ENCODE peak calls at places on chromosomes 13 and 19, in four cellular contexts. T, N, L and I are unnamed samples.

GRCh38 chr19:57118848-57119247 is 937 bp upstream of the USP29 start:
- DNase-seq in T (no peak), N (no peak), L (no peak), I (no peak)

GRCh38 chr19:1746401-1747284 is 6.7 kb upstream of the ONECUT3 start:
- DNase-seq in T (peak), N (no peak), L (no peak), I (no peak)

GRCh38 chr19:10000171-10000826 is 10.0 kb downstream of the COL5A3 start:
- DNase-seq in T (peak), N (no peak), L (peak), I (peak)

GRCh38 chr13:106753241-106753640 is 185.3 kb upstream of the ARGLU1 start:
- DNase-seq in T (no peak), N (no peak), L (no peak), I (peak)

GRCh38 chr13:91112878-91113277 is 234.6 kb upstream of the MIR17HG start:
- DNase-seq in T (no peak), N (no peak), L (no peak), I (no peak)

GRCh38 chr13:99339736-99340392 is 32.7 kb upstream of the GPR183 start:
- DNase-seq in T (peak), N (no peak), L (no peak), I (no peak)

GRCh38 chr13:75378301-75378700 is 103.7 kb downstream of the TBC1D4 start:
- DNase-seq in T (no peak), N (no peak), L (no peak), I (no peak)

GRCh38 chr19:32676895-32677359 is 1.3 kb downstream of the RGS9BP start:
- DNase-seq in T (no peak), N (no peak), L (no peak), I (no peak)

GRCh38 chr13:71619096-71619495 is 247.9 kb downstream of the DACH1 start:
- DNase-seq in T (no peak), N (no peak), L (no peak), I (no peak)

GRCh38 chr19:51029718-51030117 is 3.3 kb upstream of the KLK11 start:
- DNase-seq in T (peak), N (no peak), L (no peak), I (no peak)

GRCh38 chr19:8638078-8638619 is 7.7 kb downstream of the NFILZ start:
- DNase-seq in T (no peak), N (no peak), L (peak), I (no peak)

GRCh38 chr19:6073858-6074708 is 36.2 kb downstream of the RFX2 start:
- DNase-seq in T (no peak), N (no peak), L (no peak), I (no peak)

GRCh38 chr13:39144941-39145533 is 106.8 kb downstream of the NHLRC3 start:
- DNase-seq in T (peak), N (no peak), L (no peak), I (peak)

GRCh38 chr19:18594096-18594823 is 5.7 kb downstream of the REX1BD start:
- DNase-seq in T (peak), N (no peak), L (no peak), I (peak)

GRCh38 chr13:101115762-101116161 is 300.5 kb downstream of the NALCN start:
- DNase-seq in T (no peak), N (no peak), L (no peak), I (no peak)

GRCh38 chr13:95604534-95604915 is 40.0 kb downstream of the DZIP1 start:
- DNase-seq in T (no peak), N (no peak), L (no peak), I (no peak)

GRCh38 chr19:18020212-18021067 is 12.5 kb downstream of the ARRDC2 start:
- DNase-seq in T (no peak), N (no peak), L (peak), I (peak)

GRCh38 chr13:58804832-58805231 is 1173.3 kb downstream of the PCDH17 start:
- DNase-seq in T (no peak), N (no peak), L (no peak), I (peak)

GRCh38 chr19:12656899-12657571 is 9.5 kb downstream of the MAN2B1 start:
- DNase-seq in T (peak), N (no peak), L (no peak), I (no peak)

GRCh38 chr13:26956532-26957142 is 196.1 kb upstream of the GPR12 start:
- DNase-seq in T (no peak), N (no peak), L (no peak), I (no peak)

GRCh38 chr19:29704562-29705558 is 10.2 kb downstream of the C19orf12 start:
- DNase-seq in T (no peak), N (peak), L (no peak), I (no peak)

GRCh38 chr13:34817246-34817645 is 124.8 kb upstream of the NBEA start:
- DNase-seq in T (no peak), N (no peak), L (no peak), I (no peak)

GRCh38 chr19:30634431-30634830 is 262.2 kb downstream of the ZNF536 start:
- DNase-seq in T (no peak), N (no peak), L (no peak), I (no peak)

GRCh38 chr13:20127563-20128458 is 33.0 kb downstream of the GJA3 start:
- DNase-seq in T (no peak), N (no peak), L (peak), I (peak)

GRCh38 chr19:33876619-33877018 is 79.9 kb downstream of the KCTD15 start:
- DNase-seq in T (no peak), N (no peak), L (no peak), I (no peak)

GRCh38 chr13:73158851-73159250 is 100.0 kb downstream of the KLF5 start:
- DNase-seq in T (no peak), N (no peak), L (no peak), I (peak)

GRCh38 chr13:50130686-50131051 is 115.4 kb downstream of the KCNRG start:
- DNase-seq in T (no peak), N (no peak), L (no peak), I (peak)

GRCh38 chr19:7673995-7674667 is 2.8 kb upstream of the MCEMP1 start:
- DNase-seq in T (peak), N (no peak), L (peak), I (peak)

GRCh38 chr19:347946-348861 is 3.6 kb upstream of the MIER2 start:
- DNase-seq in T (peak), N (no peak), L (peak), I (peak)

GRCh38 chr19:19597809-19598306 is 20.6 kb downstream of the PBX4 start:
- DNase-seq in T (peak), N (peak), L (peak), I (no peak)

GRCh38 chr19:246551-246950 is 44.7 kb downstream of the PLPP2 start:
- DNase-seq in T (no peak), N (no peak), L (no peak), I (no peak)

GRCh38 chr13:111868716-111869115 is 198.2 kb upstream of the SOX1 start:
- DNase-seq in T (no peak), N (no peak), L (no peak), I (no peak)

GRCh38 chr19:42303101-42303464 is 659 bp upstream of the PAFAH1B3 start:
- DNase-seq in T (no peak), N (no peak), L (no peak), I (no peak)

GRCh38 chr19:51158474-51159129 is 16.5 kb downstream of the SIGLEC7 start:
- DNase-seq in T (peak), N (no peak), L (peak), I (peak)

GRCh38 chr19:48539503-48540096 is 12.4 kb upstream of the SULT2B1 start:
- DNase-seq in T (peak), N (no peak), L (no peak), I (peak)

GRCh38 chr13:32302461-32302860 is 12.7 kb downstream of the ZAR1L start:
- DNase-seq in T (no peak), N (no peak), L (no peak), I (no peak)

GRCh38 chr19:18419699-18420460 is 682 bp downstream of the SSBP4 start:
- DNase-seq in T (peak), N (no peak), L (peak), I (no peak)

GRCh38 chr19:48085077-48085476 is 25.5 kb downstream of the PLA2G4C start:
- DNase-seq in T (no peak), N (no peak), L (no peak), I (no peak)

GRCh38 chr19:41958367-41959055 is 610 bp downstream of the RABAC1 start:
- DNase-seq in T (peak), N (no peak), L (peak), I (peak)

DNA sequence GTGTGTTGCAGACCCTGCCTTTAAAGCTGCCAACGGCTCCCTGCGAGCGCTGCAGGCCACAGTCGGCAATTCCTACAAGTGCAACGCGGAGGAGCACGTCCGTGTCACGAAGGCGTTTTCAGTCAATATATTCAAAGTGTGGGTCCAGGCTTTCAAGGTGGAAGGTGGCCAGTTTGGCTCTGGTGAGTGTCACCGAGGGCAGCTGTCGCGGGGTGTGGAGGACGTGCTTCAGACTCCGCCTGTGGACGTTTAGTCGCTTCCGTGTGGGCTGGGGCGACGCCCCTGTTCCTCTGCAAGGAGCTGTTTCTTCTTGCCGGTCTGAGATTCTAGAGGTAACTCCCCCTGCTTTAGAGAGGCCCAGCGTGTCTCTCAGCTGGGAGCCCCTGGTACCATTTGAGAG is 24.5 kb downstream of the LAMP1 start:
- DNase-seq in T (no peak), N (no peak), L (no peak), I (no peak)
- TF ChIP-seq POLR2AphosphoS5 in T (no peak), N (no peak), L (no peak), I (no peak)

DNA sequence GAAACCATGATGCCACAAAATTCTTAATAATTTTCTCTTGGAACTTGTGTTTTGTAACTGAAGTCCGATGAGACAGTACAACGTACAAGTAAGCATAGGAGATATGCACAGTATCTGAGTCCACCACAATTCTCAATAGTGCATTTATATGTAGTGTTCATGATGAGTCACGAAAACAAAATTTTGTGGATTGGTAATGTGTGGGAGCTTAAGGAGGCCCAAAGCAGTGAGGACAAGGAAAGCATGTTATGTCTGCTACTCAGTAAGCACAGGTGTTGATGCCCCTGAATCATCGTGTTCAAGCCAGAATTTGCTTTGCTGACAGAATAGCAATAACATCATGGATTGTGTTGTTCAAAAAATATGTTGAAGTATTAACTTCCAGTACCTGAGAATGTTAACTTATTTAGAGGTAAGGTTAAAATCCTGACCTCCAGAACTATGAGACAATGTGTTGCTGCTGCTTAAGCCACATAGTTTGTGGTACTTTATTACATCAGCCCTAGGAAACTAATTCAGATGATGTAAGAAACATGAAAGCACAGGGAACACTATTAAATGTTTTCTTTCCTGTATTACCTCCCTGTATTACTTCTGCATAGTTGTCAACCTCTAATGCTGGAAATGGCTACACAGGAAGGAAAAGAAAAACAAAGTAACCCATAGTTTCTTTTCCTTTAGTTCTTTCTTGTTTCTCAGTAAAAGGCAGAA is 201.3 kb downstream of the SLITRK6 start:
- DNase-seq in T (no peak), N (no peak), L (no peak), I (no peak)
- TF ChIP-seq MYC in T (no peak), N (no peak), L (no peak), I (no peak)

GRCh38 chr19:15701757-15702589 is 25.9 kb upstream of the OR10H2 start:
- DNase-seq in T (no peak), N (no peak), L (peak), I (no peak)

GRCh38 chr19:15702590-15702930 is 25.3 kb upstream of the OR10H2 start:
- DNase-seq in T (peak), N (no peak), L (peak), I (peak)

GRCh38 chr19:15696654-15697194 is 23.8 kb downstream of the CYP4F12 start:
- DNase-seq in T (peak), N (no peak), L (no peak), I (no peak)
- TF ChIP-seq POLR2AphosphoS5 in T (no peak), N (no peak), L (no peak), I (no peak)

GRCh38 chr19:58386576-58387337 is at the start of gene RPS5:
- DNase-seq in T (peak), N (peak), L (peak), I (peak)

GRCh38 chr19:58382997-58383603 is 2.3 kb upstream of the ZNF837 start:
- DNase-seq in T (no peak), N (no peak), L (no peak), I (no peak)

GRCh38 chr19:58386166-58386575 is 898 bp upstream of the RPS5 start:
- DNase-seq in T (no peak), N (no peak), L (no peak), I (no peak)

GRCh38 chr19:58387338-58388174 is 487 bp downstream of the RPS5 start:
- DNase-seq in T (peak), N (no peak), L (no peak), I (no peak)

DNA sequence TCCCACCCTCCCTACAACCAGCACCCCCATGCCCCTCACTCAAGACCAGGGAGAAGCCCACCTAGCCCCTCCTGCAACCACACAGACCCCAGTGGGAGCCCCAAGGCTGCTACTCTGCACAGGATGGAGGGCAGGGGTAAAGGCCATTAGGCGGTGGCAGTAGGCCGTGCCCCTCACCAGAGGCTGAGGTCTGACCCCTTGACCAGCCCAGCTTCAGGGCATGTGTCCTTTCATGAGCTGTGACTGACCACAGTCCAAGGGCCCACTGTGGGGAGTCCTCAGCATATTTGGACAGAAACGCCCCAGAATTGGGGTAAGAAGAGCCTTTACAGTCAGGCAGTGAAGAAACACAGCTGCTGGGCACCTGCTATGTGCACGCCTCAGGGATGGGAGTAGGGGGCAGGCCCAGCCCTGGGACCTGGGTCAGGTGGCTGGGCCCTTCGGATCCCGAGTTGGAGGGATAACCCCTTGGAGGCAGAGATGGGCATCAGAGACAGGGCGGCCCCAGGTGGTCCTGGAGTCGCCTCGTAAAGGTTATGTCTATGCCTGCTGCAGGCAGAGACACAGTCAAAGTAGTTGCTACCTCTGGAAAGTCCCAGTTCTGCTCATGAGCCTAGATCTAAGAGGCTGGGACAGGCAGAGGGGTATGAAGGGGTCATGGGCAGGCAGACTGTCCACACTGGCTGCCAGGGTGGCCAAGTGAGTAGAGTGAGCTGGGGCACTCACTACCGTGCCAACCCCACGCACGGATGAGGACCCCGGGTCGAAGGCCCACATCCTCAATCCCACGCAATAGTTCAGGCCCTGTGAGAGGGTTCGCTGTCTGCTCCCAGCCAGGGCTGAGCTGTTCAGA is 1.5 kb upstream of the RPS5 start:
- DNase-seq in T (no peak), N (no peak), L (no peak), I (no peak)
- TF ChIP-seq MYC in T (no peak), N (no peak), L (no peak), I (no peak)

GRCh38 chr19:13841339-13842293 is 35.3 kb upstream of the NANOS3 start:
- DNase-seq in T (peak), N (no peak), L (no peak), I (no peak)
- TF ChIP-seq POLR2AphosphoS5 in T (no peak), N (peak), L (no peak), I (peak)

GRCh38 chr19:39474139-39474620 is 6.5 kb upstream of the TIMM50 start:
- DNase-seq in T (peak), N (no peak), L (peak), I (peak)
- TF ChIP-seq MYC in T (no peak), N (no peak), L (no peak), I (no peak)

GRCh38 chr19:3782330-3782729 is 3.9 kb downstream of the MATK start:
- DNase-seq in T (no peak), N (no peak), L (no peak), I (no peak)

GRCh38 chr19:3780786-3781304 is 5.3 kb downstream of the MATK start:
- DNase-seq in T (no peak), N (no peak), L (no peak), I (no peak)

GRCh38 chr19:3782903-3783302 is 3.3 kb downstream of the MATK start:
- DNase-seq in T (no peak), N (no peak), L (no peak), I (no peak)

GRCh38 chr19:3783660-3784584 is 2.3 kb downstream of the MATK start:
- DNase-seq in T (peak), N (no peak), L (peak), I (no peak)

DNA sequence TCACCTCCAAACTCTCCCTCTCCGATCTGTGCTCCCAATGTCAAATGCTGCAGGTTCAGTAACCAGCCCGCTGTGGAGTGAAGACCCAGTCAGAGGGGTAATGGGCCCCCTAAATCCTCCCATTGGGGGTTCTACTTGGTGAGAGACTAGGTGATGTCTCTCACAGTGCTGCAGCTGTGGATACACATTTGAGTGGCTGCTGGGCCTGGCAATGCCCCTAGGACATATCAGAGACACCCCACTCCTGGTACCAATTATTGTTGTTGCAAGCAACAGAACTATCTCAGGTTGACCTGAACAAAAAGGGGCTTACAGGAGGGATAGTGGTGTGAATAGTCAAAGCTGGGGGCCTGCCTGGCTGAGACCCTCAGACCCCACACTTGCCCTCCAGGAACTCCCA is 4.6 kb downstream of the MATK start:
- DNase-seq in T (peak), N (no peak), L (no peak), I (no peak)
- TF ChIP-seq POLR2AphosphoS5 in T (no peak), N (no peak), L (no peak), I (no peak)